ENCODE peak calls at places on chromosome 13, in seven cellular contexts. D is stimulated activated CD4-positive, alpha-beta T cell treated with anti-CD3 and anti-CD28 coated beads, Interleukin-1b, Interleukin-23, amount 100 ng/mL, for 1 hour; V is RWPE1; U is BE2C; H is HT1080; M is pancreas; Z is brain microvascular endothelial cell. S is an unnamed sample.

GRCh38 chr13:80363890-80364503 is 23.1 kb upstream of the SPRY2 start:
- DNase-seq in D (no peak), V (peak; percentile 24), U (no peak), H (peak; percentile 55), M (no peak), Z (no peak), S (peak; percentile 27)

GRCh38 chr13:50842711-50843255 is 709 bp downstream of the DLEU7 start:
- DNase-seq in D (no peak), V (no peak), U (no peak), H (no peak), M (no peak), Z (no peak), S (no peak)

GRCh38 chr13:27504541-27504940 is 54.2 kb upstream of the MTIF3 start:
- DNase-seq in D (no peak), V (no peak), U (peak; percentile 22), H (no peak), M (no peak), Z (no peak), S (no peak)

GRCh38 chr13:20394506-20394905 is 131.2 kb downstream of the CRYL1 start:
- DNase-seq in D (no peak), V (no peak), U (no peak), H (no peak), M (no peak), Z (no peak), S (no peak)

GRCh38 chr13:31767175-31767900 is 28.0 kb downstream of the RXFP2 start:
- DNase-seq in D (no peak), V (peak; percentile 51), U (no peak), H (peak; percentile 95), M (no peak), Z (peak; percentile 72), S (no peak)

GRCh38 chr13:47656651-47657050 is 344.4 kb downstream of the SUCLA2 start:
- DNase-seq in D (no peak), V (no peak), U (no peak), H (no peak), M (no peak), Z (no peak), S (no peak)

GRCh38 chr13:22964245-22964966 is 216.4 kb upstream of the SGCG start:
- DNase-seq in D (no peak), V (no peak), U (peak; percentile 42), H (no peak), M (no peak), Z (no peak), S (no peak)

GRCh38 chr13:109744512-109745051 is 41.8 kb downstream of the IRS2 start:
- DNase-seq in D (no peak), V (no peak), U (peak; percentile 56), H (no peak), M (no peak), Z (peak; percentile 67), S (no peak)

GRCh38 chr13:29801737-29802305 is 48.6 kb downstream of the UBL3 start:
- DNase-seq in D (no peak), V (no peak), U (no peak), H (no peak), M (no peak), Z (no peak), S (no peak)

GRCh38 chr13:33575378-33575777 is 242.6 kb upstream of the RFC3 start:
- DNase-seq in D (no peak), V (no peak), U (no peak), H (no peak), M (no peak), Z (no peak), S (no peak)

GRCh38 chr13:59931621-59932020 is 232.1 kb downstream of the DIAPH3 start:
- DNase-seq in D (no peak), V (no peak), U (no peak), H (no peak), M (no peak), Z (no peak), S (no peak)

GRCh38 chr13:85565652-85566051 is 233.6 kb downstream of the SLITRK6 start:
- DNase-seq in D (no peak), V (no peak), U (no peak), H (no peak), M (no peak), Z (no peak), S (no peak)

GRCh38 chr13:23674795-23675640 is 104.8 kb downstream of the TNFRSF19 start:
- DNase-seq in D (no peak), V (peak; percentile 82), U (no peak), H (peak; percentile 88), M (no peak), Z (peak; percentile 90), S (no peak)

GRCh38 chr13:44309771-44310767 is 63.6 kb upstream of the SERP2 start:
- DNase-seq in D (no peak), V (no peak), U (peak; percentile 14), H (no peak), M (no peak), Z (no peak), S (no peak)

GRCh38 chr13:24038846-24039330 is 121.6 kb upstream of the SPATA13 start:
- DNase-seq in D (no peak), V (no peak), U (no peak), H (peak; percentile 69), M (no peak), Z (no peak), S (no peak)

GRCh38 chr13:111397202-111397880 is 76.9 kb downstream of the TEX29 start:
- DNase-seq in D (no peak), V (no peak), U (no peak), H (no peak), M (no peak), Z (no peak), S (no peak)

GRCh38 chr13:113083402-113084061 is 22.1 kb upstream of the F7 start:
- DNase-seq in D (no peak), V (peak; percentile 52), U (peak; percentile 50), H (peak; percentile 38), M (no peak), Z (no peak), S (no peak)

GRCh38 chr13:65926750-65927171 is 1303.4 kb downstream of the PCDH9 start:
- DNase-seq in D (no peak), V (no peak), U (peak; percentile 24), H (no peak), M (peak; percentile 45), Z (no peak), S (peak; percentile 46)

GRCh38 chr13:23469901-23470525 is 36.5 kb upstream of the SACS start:
- DNase-seq in D (no peak), V (no peak), U (no peak), H (no peak), M (no peak), Z (peak; percentile 86), S (no peak)

GRCh38 chr13:38180670-38181069 is 169.0 kb upstream of the UFM1 start:
- DNase-seq in D (no peak), V (no peak), U (no peak), H (peak; percentile 14), M (no peak), Z (no peak), S (no peak)

GRCh38 chr13:112996671-112997091 is 27.7 kb downstream of the MCF2L start:
- DNase-seq in D (no peak), V (no peak), U (no peak), H (no peak), M (no peak), Z (no peak), S (no peak)